ENCODE peak calls at places on chromosomes 5 and 9, in six cellular contexts. D is brain microvascular endothelial cell; Z is glutamatergic neuron; M is activated T-cell treated with anti-CD3 and anti-CD28 coated beads, Interleukin-2, amount 50 U/mL, for 24 hours; T is T-helper 9 cell; Q is NCI-H1092 treated with DMSO at 0.1 percent for 48 hours. B is an unnamed sample.

GRCh38 chr5:179121667-179122111 is 61.5 kb downstream of the ZNF354C start:
- DNase-seq in D (no peak), Z (no peak), M (peak), T (no peak), Q (no peak), B (no peak)

GRCh38 chr9:38226491-38226951 is 157.5 kb upstream of the SHB start:
- DNase-seq in D (no peak), Z (peak), M (no peak), T (no peak), Q (peak), B (peak)

GRCh38 chr5:124997186-124997893 is 250.9 kb upstream of the ZNF608 start:
- DNase-seq in D (no peak), Z (no peak), M (no peak), T (no peak), Q (no peak), B (no peak)

GRCh38 chr5:37867634-37868033 is 27.8 kb upstream of the GDNF start:
- DNase-seq in D (no peak), Z (no peak), M (no peak), T (no peak), Q (no peak), B (no peak)

GRCh38 chr9:92747459-92748232 is 17.0 kb downstream of the BICD2 start:
- DNase-seq in D (no peak), Z (no peak), M (no peak), T (no peak), Q (no peak), B (no peak)

GRCh38 chr9:101184813-101185278 is 156.3 kb downstream of the PLPPR1 start:
- DNase-seq in D (no peak), Z (no peak), M (no peak), T (no peak), Q (no peak), B (no peak)

GRCh38 chr5:149053027-149053705 is 9.7 kb downstream of the SH3TC2 start:
- DNase-seq in D (no peak), Z (no peak), M (no peak), T (no peak), Q (no peak), B (no peak)

GRCh38 chr9:95721132-95721531 is 154.4 kb upstream of the ERCC6L2 start:
- DNase-seq in D (no peak), Z (no peak), M (no peak), T (no peak), Q (peak), B (no peak)

GRCh38 chr9:78871452-78872331 is 574.8 kb downstream of the PSAT1 start:
- DNase-seq in D (peak), Z (no peak), M (no peak), T (no peak), Q (peak), B (no peak)

GRCh38 chr9:96209407-96210031 is 92.5 kb downstream of the HSD17B3 start:
- DNase-seq in D (peak), Z (no peak), M (no peak), T (no peak), Q (no peak), B (no peak)

GRCh38 chr5:36685631-36686147 is 79.3 kb downstream of the SLC1A3 start:
- DNase-seq in D (no peak), Z (no peak), M (no peak), T (no peak), Q (no peak), B (no peak)

GRCh38 chr5:126695081-126695480 is 81.9 kb upstream of the LMNB1 start:
- DNase-seq in D (no peak), Z (no peak), M (no peak), T (no peak), Q (no peak), B (no peak)

GRCh38 chr5:78574157-78574673 is 74.4 kb downstream of the LHFPL2 start:
- DNase-seq in D (no peak), Z (no peak), M (no peak), T (no peak), Q (no peak), B (no peak)

GRCh38 chr5:118863345-118863744 is 125.0 kb downstream of the DTWD2 start:
- DNase-seq in D (no peak), Z (no peak), M (no peak), T (no peak), Q (no peak), B (no peak)

GRCh38 chr9:135246248-135247173 is 159.0 kb downstream of the OLFM1 start:
- DNase-seq in D (no peak), Z (peak), M (no peak), T (no peak), Q (no peak), B (no peak)

GRCh38 chr5:115815006-115815692 is 1.3 kb downstream of the CDO1 start:
- DNase-seq in D (no peak), Z (no peak), M (no peak), T (no peak), Q (no peak), B (no peak)

GRCh38 chr9:102950341-102950740 is 44.8 kb upstream of the CYLC2 start:
- DNase-seq in D (peak), Z (no peak), M (no peak), T (no peak), Q (no peak), B (no peak)

GRCh38 chr9:72363908-72364678 is 915 bp downstream of the ZFAND5 start:
- DNase-seq in D (no peak), Z (peak), M (peak), T (peak), Q (peak), B (peak)

GRCh38 chr9:117644607-117645244 is 59.5 kb upstream of the TLR4 start:
- DNase-seq in D (peak), Z (peak), M (peak), T (peak), Q (peak), B (peak)

GRCh38 chr9:116891438-116891837 is 204.3 kb downstream of the TRIM32 start:
- DNase-seq in D (no peak), Z (no peak), M (no peak), T (no peak), Q (no peak), B (no peak)

GRCh38 chr9:73411494-73411893 is 259.8 kb downstream of the ANXA1 start:
- DNase-seq in D (no peak), Z (no peak), M (no peak), T (no peak), Q (no peak), B (no peak)

GRCh38 chr5:167389537-167389936 is 901.9 kb upstream of the WWC1 start:
- DNase-seq in D (no peak), Z (no peak), M (no peak), T (no peak), Q (no peak), B (no peak)

GRCh38 chr5:163408311-163408923 is 29.0 kb upstream of the CCNG1 start:
- DNase-seq in D (peak), Z (peak), M (peak), T (peak), Q (peak), B (peak)

GRCh38 chr5:38719403-38719802 is 126.4 kb upstream of the OSMR start:
- DNase-seq in D (no peak), Z (no peak), M (no peak), T (no peak), Q (no peak), B (no peak)